ENCODE peak calls at places on chromosome 2, in six cellular contexts. W is myocyte; H is NCI-H1105; P is astrocyte of the spinal cord; N is stimulated activated CD8-positive, alpha-beta memory T cell treated with anti-CD3 and anti-CD28 coated beads, Interleukin-15, amount 100 ng/mL, for 4 hours; V is AG09319. R is an unnamed sample.

GRCh38 chr2:98819350-98819749 is 88.4 kb upstream of the MGAT4A start:
- DNase-seq in P (no peak), H (no peak), V (no peak), W (no peak), N (no peak), R (no peak)

GRCh38 chr2:106089611-106090010 is 104.5 kb downstream of the UXS1 start:
- DNase-seq in V (no peak), P (no peak), W (no peak), H (no peak), N (no peak), R (no peak)

GRCh38 chr2:168910330-168910729 is 9.2 kb downstream of the G6PC2 start:
- DNase-seq in H (no peak), P (no peak), W (no peak), N (no peak), V (no peak), R (no peak)

GRCh38 chr2:229416116-229416694 is 145.1 kb upstream of the PID1 start:
- DNase-seq in V (peak; percentile 49), W (peak; percentile 33), N (no peak), P (peak; percentile 71), H (no peak), R (no peak)

GRCh38 chr2:9163306-9164111 is 43.1 kb upstream of the ASAP2 start:
- DNase-seq in P (peak; percentile 63), V (no peak), W (no peak), N (no peak), H (no peak), R (no peak)

GRCh38 chr2:42227491-42227890 is 58.3 kb downstream of the EML4 start:
- DNase-seq in N (no peak), V (no peak), H (no peak), P (no peak), W (no peak), R (no peak)

GRCh38 chr2:206970589-206971375 is 31.5 kb downstream of the CPO start:
- DNase-seq in N (no peak), H (no peak), W (no peak), P (no peak), V (no peak), R (no peak)

GRCh38 chr2:113203901-113204519 is 30.2 kb downstream of the PSD4 start:
- DNase-seq in N (peak; percentile 47), P (peak; percentile 76), W (peak; percentile 80), V (peak; percentile 40), H (peak; percentile 32), R (peak; percentile 40)

GRCh38 chr2:149080964-149081363 is 42.5 kb downstream of the LYPD6B start:
- DNase-seq in P (no peak), W (no peak), N (no peak), H (peak; percentile 73), V (no peak), R (peak; percentile 44)

GRCh38 chr2:6966541-6966940 is 49.3 kb downstream of the RNF144A start:
- DNase-seq in N (no peak), V (no peak), H (no peak), P (no peak), W (no peak), R (no peak)

GRCh38 chr2:194044321-194044720 is 1612.7 kb upstream of the SLC39A10 start:
- DNase-seq in N (no peak), V (no peak), W (no peak), P (no peak), H (no peak), R (no peak)

GRCh38 chr2:100178085-100178788 is 35.8 kb upstream of the AFF3 start:
- DNase-seq in P (peak; percentile 51), V (no peak), N (no peak), W (peak; percentile 1), H (no peak), R (peak; percentile 67)

GRCh38 chr2:207311316-207312005 is 145.7 kb upstream of the KLF7 start:
- DNase-seq in N (no peak), W (peak; percentile 59), P (peak; percentile 95), V (peak; percentile 69), H (no peak), R (peak; percentile 50)

R was measured in NCI-H2029.